ENCODE peak calls at places on chromosomes 3 and 15, in five cellular contexts. E is spleen, Z is tibial artery, B is ELR, V is activated gamma-delta T cell treated with Interleukin-2 at 50 U/mL for 16 hours. Y is an unnamed sample.

GRCh38 chr3:149390316-149390715 is 12.9 kb upstream of the TM4SF1 start:
- DNase-seq in E (no peak), Z (no peak), B (no peak), V (no peak), Y (no peak)

GRCh38 chr3:95613993-95614392 is 1200.4 kb upstream of the EPHA6 start:
- DNase-seq in E (no peak), Z (no peak), B (no peak), V (no peak), Y (no peak)

GRCh38 chr15:70539912-70540520 is 223.3 kb downstream of the UACA start:
- DNase-seq in E (peak; percentile 44), Z (no peak), B (no peak), V (no peak), Y (no peak)

GRCh38 chr15:67241132-67241855 is 13.2 kb downstream of the AAGAB start:
- DNase-seq in E (no peak), Z (no peak), B (no peak), V (no peak), Y (no peak)

GRCh38 chr15:39896837-39897236 is 23.2 kb downstream of the GPR176 start:
- DNase-seq in E (no peak), Z (no peak), B (no peak), V (no peak), Y (no peak)

GRCh38 chr15:34584321-34584668 is 844 bp upstream of the GOLGA8B start:
- DNase-seq in E (no peak), Z (no peak), B (no peak), V (no peak), Y (no peak)

GRCh38 chr15:39854161-39854560 is 65.9 kb downstream of the GPR176 start:
- DNase-seq in E (no peak), Z (no peak), B (peak; percentile 51), V (no peak), Y (no peak)

GRCh38 chr3:146160964-146161724 is at the start of gene PLOD2:
- DNase-seq in E (peak; percentile 79), Z (peak; percentile 95), B (peak; percentile 92), V (no peak), Y (peak; percentile 78)

GRCh38 chr15:48267766-48268165 is 61.7 kb downstream of the SLC12A1 start:
- DNase-seq in E (no peak), Z (no peak), B (no peak), V (no peak), Y (no peak)

GRCh38 chr3:101963902-101964362 is 114.6 kb downstream of the NFKBIZ start:
- DNase-seq in E (no peak), Z (no peak), B (peak; percentile 74), V (no peak), Y (peak; percentile 32)